ENCODE peak calls at places on chromosomes 4 and X, in four cellular contexts. W is fibroblast of mammary gland, S is GM12864, T is left ventricle myocardium superior. E is an unnamed sample.
A peak's percentile ranks its signal among the peaks of the same experiment; 100 is the strongest.

GRCh38 chrX:50905334-50905733 is 5.2 kb upstream of the BMP15 start:
- DNase-seq in S (no peak), T (no peak), W (no peak), E (no peak)

GRCh38 chr4:77358315-77358928 is 201.4 kb downstream of the CCNG2 start:
- DNase-seq in S (no peak), W (peak; percentile 38), T (no peak), E (no peak)

GRCh38 chrX:79728421-79728820 is 286.1 kb upstream of the TBX22 start:
- DNase-seq in W (no peak), T (no peak), S (no peak), E (no peak)

GRCh38 chr4:181970356-181970755 is 272.8 kb upstream of the TENM3 start:
- DNase-seq in W (no peak), S (no peak), T (no peak), E (no peak)

GRCh38 chrX:6810796-6811195 is 275.9 kb upstream of the VCX3A start:
- DNase-seq in T (no peak), W (no peak), S (no peak), E (no peak)

GRCh38 chr4:121138014-121138413 is 26.1 kb downstream of the TNIP3 start:
- DNase-seq in W (no peak), S (no peak), T (no peak), E (peak; percentile 11)

GRCh38 chrX:3166670-3167455 is 125.6 kb downstream of the ARSF start:
- DNase-seq in W (no peak), S (no peak), T (no peak), E (no peak)

GRCh38 chr4:119039160-119039559 is 96.5 kb upstream of the MYOZ2 start:
- DNase-seq in W (no peak), S (no peak), T (no peak), E (no peak)